ENCODE peak calls at places on chromosomes 11 and 22, in six cellular contexts. M is adrenal gland, R is brain microvascular endothelial cell, L is AG09319, O is heart right ventricle, P is A549. X is an unnamed sample.

GRCh38 chr22:43945632-43946390 is 9.4 kb upstream of the SAMM50 start:
- DNase-seq in M (peak), R (peak), L (no peak), O (peak), P (peak), X (no peak)

GRCh38 chr11:100726709-100727108 is 39.6 kb downstream of the ARHGAP42 start:
- DNase-seq in M (no peak), R (no peak), L (no peak), O (no peak), P (no peak), X (no peak)

GRCh38 chr11:35488117-35488516 is 37.3 kb downstream of the PAMR1 start:
- DNase-seq in M (no peak), R (no peak), L (no peak), O (no peak), P (no peak), X (no peak)

GRCh38 chr22:31618471-31619176 is 43.4 kb downstream of the PISD start:
- DNase-seq in M (no peak), R (no peak), L (no peak), O (no peak), P (no peak), X (no peak)

GRCh38 chr11:130904380-130904779 is 11.9 kb downstream of the SNX19 start:
- DNase-seq in M (no peak), R (no peak), L (no peak), O (no peak), P (no peak), X (no peak)

GRCh38 chr22:48720662-48721393 is 1106.8 kb downstream of the BRD1 start:
- DNase-seq in M (no peak), R (no peak), L (no peak), O (no peak), P (no peak), X (no peak)

GRCh38 chr11:31050061-31050790 is 319.3 kb downstream of the DCDC1 start:
- DNase-seq in M (no peak), R (no peak), L (no peak), O (no peak), P (no peak), X (no peak)

GRCh38 chr11:116857316-116857715 is 19.9 kb upstream of the APOA1 start:
- DNase-seq in M (no peak), R (no peak), L (no peak), O (no peak), P (no peak), X (no peak)

GRCh38 chr11:108221401-108221800 is 1.0 kb downstream of the NPAT start:
- DNase-seq in M (no peak), R (peak), L (no peak), O (no peak), P (no peak), X (no peak)

GRCh38 chr11:69186316-69187266 is 30.9 kb downstream of the SMIM38 start:
- DNase-seq in M (no peak), R (no peak), L (no peak), O (no peak), P (no peak), X (no peak)
- TF ChIP-seq CTCF in M (no peak), R (no peak), L (no peak), O (peak), P (no peak), X (peak)

GRCh38 chr22:50246242-50247175 is 1.7 kb upstream of the TUBGCP6 start:
- DNase-seq in M (no peak), R (no peak), L (no peak), O (no peak), P (peak), X (no peak)
- TF ChIP-seq CTCF in M (no peak), R (peak), L (no peak), O (no peak), P (no peak), X (peak)

DNA sequence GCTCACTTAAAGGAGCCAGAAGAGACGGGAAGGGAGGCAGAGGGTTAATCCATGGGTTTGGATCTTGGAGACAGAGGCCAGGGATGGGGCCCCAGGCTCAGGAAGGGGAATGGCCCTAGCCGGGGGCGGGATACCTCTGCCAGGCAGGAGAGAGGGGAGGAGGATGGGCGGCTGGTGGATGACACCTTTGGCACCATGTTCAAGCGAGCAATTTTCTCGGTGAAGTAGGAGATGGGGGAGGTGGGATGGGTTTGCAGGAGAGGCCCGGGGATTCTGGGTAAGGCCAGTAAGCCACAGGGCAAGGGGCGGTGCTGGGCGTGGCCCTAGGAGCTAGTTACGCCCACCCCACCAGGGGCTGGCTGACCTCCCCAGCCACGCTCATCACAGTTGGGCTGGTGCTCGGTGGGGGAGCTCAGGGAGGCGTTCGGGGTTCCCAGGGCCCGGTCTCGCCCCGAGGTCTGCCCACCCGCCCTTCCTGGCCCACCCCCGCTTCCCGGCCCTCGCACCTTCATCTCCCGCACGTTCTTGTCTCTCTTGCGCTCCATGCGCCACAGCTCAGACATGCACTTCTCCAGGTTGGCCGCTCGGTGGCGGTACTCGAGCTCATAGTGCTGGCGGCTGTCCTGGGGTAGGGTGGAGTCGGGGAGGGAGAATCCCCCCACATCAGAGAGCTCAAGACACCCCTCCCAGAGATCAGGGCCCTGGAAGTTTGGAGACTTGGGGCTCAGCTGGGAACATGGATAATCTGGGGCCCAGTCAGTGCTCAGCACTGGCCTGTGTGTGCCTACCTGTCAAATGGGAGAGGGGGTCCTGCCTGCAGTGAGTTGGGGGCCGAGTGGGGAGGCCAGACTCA is 12.7 kb downstream of the BAIAP2L2 start:
- DNase-seq in M (no peak), R (no peak), L (no peak), O (no peak), P (no peak), X (peak)
- TF ChIP-seq CTCF in M (no peak), R (peak), L (peak), O (peak), P (no peak), X (peak)

GRCh38 chr22:45880732-45881523 is 96.0 kb downstream of the WNT7B start:
- DNase-seq in M (no peak), R (no peak), L (no peak), O (no peak), P (no peak), X (peak)

GRCh38 chr22:45879552-45879949 is 97.4 kb downstream of the WNT7B start:
- DNase-seq in M (no peak), R (no peak), L (no peak), O (peak), P (no peak), X (peak)

GRCh38 chr22:45878901-45879551 is 97.9 kb downstream of the WNT7B start:
- DNase-seq in M (no peak), R (no peak), L (no peak), O (no peak), P (no peak), X (peak)

GRCh38 chr22:45881524-45881875 is 95.5 kb downstream of the WNT7B start:
- DNase-seq in M (no peak), R (no peak), L (no peak), O (no peak), P (no peak), X (peak)

DNA sequence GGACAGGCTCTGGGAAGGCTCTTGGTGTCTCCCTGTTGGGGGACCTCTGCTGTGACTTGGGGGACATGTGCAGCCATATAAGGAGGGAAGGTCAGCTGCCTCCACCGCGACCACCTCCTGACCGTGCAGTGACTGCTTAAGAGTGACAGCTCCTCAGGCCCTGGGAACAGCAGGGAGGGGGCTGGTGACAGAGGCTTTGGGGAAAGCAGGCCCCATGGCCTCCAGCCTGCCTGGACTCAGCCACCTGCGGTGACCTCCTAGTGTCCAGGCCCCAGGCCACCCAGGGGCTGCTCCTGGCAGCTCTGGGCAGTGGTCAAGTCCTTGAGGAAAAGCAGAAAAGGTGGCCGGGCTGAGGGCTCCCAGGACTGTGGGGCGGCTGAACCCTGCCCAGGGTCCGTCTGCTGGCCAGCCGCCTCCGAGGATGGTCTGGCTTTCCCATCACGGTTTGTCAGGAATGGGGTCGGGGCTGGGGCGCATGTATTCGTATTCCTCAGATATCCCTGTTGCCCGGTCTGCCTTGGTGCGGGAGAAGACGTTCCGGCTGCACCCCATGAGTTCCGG is 96.8 kb downstream of the WNT7B start:
- DNase-seq in M (no peak), R (no peak), L (no peak), O (no peak), P (no peak), X (peak)
- TF ChIP-seq CTCF in M (no peak), R (no peak), L (no peak), O (no peak), P (no peak), X (no peak)

GRCh38 chr11:123301696-123302400 is 106.8 kb upstream of the CLMP start:
- DNase-seq in M (peak), R (no peak), L (no peak), O (peak), P (peak), X (peak)

GRCh38 chr11:123303924-123304323 is 108.9 kb upstream of the CLMP start:
- DNase-seq in M (no peak), R (no peak), L (no peak), O (no peak), P (no peak), X (no peak)

GRCh38 chr11:123304828-123305530 is 109.9 kb upstream of the CLMP start:
- DNase-seq in M (no peak), R (no peak), L (no peak), O (peak), P (no peak), X (no peak)

GRCh38 chr11:123300874-123301695 is 106.0 kb upstream of the CLMP start:
- DNase-seq in M (no peak), R (no peak), L (no peak), O (no peak), P (no peak), X (no peak)

GRCh38 chr11:123302751-123303195 is 107.7 kb upstream of the CLMP start:
- DNase-seq in M (no peak), R (peak), L (no peak), O (no peak), P (no peak), X (no peak)
- TF ChIP-seq CTCF in M (no peak), R (peak), L (peak), O (no peak), P (no peak), X (peak)

GRCh38 chr11:94217705-94218104 is 86.7 kb upstream of the IZUMO1R start:
- DNase-seq in M (no peak), R (no peak), L (no peak), O (no peak), P (no peak), X (no peak)
- TF ChIP-seq CTCF in M (no peak), R (no peak), L (no peak), O (no peak), P (no peak), X (no peak)

DNA sequence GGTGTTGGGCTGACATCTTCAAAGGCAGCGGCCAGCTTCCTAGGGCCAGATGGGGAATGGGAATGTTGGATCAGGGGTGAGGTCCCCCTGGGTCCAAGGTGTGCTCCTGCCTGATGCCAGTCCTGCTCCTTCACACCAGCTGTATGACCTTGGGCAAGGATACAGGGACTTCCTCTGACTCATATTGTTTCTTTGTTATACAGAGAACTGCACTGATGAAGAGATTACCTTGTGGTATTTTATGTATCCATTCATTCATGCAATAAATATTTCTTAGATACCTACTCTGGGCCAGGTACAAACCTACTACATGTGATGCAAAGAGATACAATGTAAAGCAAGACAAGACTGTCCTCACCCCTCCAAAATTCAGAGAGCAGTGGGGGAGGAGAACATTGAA is 3.9 kb upstream of the OPCML start:
- DNase-seq in M (no peak), R (no peak), L (no peak), O (no peak), P (no peak), X (no peak)
- TF ChIP-seq CTCF in M (no peak), R (no peak), L (no peak), O (no peak), P (no peak), X (no peak)

DNA sequence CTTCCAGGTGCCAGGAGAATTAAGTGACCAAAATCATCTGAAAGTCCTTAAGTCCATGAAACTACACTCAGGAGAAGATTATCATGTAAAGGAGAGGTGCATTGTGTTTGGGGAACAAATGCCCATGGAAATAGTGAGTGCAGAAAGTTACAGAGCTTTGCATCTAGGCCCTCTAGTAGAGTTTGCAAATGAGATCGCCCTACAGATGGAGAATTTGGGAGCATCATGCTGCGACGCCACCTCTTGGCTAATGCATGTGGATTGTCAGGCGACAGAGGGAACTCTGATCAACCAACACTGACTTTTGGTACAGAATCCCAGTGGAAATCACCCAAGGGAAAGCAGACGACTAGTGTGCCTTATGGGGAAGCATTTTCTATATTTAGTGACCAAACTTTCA is 188.7 kb downstream of the BLID start:
- DNase-seq in M (no peak), R (no peak), L (no peak), O (no peak), P (no peak), X (no peak)
- TF ChIP-seq CTCF in M (no peak), R (no peak), L (no peak), O (no peak), P (no peak), X (no peak)

DNA sequence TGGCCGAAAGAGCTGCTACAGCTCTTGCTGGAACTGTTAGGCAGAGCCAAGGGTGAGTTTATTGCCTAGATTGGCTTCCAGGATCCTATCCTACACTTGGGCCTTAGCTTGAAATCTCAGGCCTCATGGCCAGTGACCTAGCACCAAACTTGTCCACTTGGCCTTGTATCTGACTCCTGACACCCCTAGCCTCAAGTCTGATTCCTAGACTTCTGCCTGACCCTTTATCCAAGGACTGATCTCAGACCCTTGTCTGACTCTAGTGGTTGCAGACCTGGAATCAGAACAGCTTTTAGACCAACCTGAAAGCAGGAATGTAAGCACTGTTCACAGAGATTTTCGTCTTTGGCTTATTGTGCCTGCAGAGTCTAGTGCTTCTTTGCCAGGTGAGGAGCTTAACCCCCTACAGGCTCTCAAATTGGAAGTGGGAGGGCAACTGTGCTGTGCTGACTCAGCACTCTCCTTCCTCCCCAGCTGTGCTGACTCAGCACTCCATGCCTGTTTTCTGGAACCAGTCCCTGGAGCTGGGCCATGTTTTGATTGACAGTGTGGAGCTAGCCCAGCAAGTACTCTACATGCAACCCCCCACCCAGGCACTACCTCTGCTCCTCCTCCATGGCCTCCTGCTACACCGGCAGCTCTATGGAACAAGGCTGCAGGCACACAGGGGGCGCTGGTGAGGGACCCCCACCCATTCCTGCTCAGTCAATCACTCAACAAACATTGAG is 35.1 kb downstream of the RRP8 start:
- DNase-seq in M (peak), R (peak), L (peak), O (no peak), P (no peak), X (no peak)
- TF ChIP-seq CTCF in M (no peak), R (peak), L (no peak), O (no peak), P (no peak), X (no peak)

GRCh38 chr22:46366801-46367706 is 31.5 kb downstream of the TRMU start:
- DNase-seq in M (peak), R (no peak), L (no peak), O (peak), P (no peak), X (no peak)
- TF ChIP-seq CTCF in M (no peak), R (no peak), L (no peak), O (no peak), P (no peak), X (no peak)

X was measured in type B pancreatic cell.